ENCODE peak calls at places on chromosomes 4 and X, in nine cellular contexts. U, D, T, O, M, R, E, Q and N are unnamed samples.

GRCh38 chr4:73309211-73309610 is 50.6 kb upstream of the ANKRD17 start:
- DNase-seq in D (no peak), E (no peak), R (no peak), T (peak), M (no peak), Q (no peak), O (no peak), U (no peak), N (no peak)

GRCh38 chr4:12949719-12950118 is 534.4 kb downstream of the RAB28 start:
- DNase-seq in E (no peak), R (no peak), U (no peak), D (no peak), M (no peak), Q (no peak), T (no peak), O (no peak), N (no peak)

GRCh38 chr4:112518675-112519074 is 2.7 kb upstream of the NEUROG2 start:
- DNase-seq in D (no peak), U (no peak), T (no peak), E (no peak), O (no peak), R (no peak), M (no peak), Q (no peak), N (no peak)

GRCh38 chr4:8516061-8516573 is 64.1 kb upstream of the GPR78 start:
- DNase-seq in T (no peak), D (no peak), Q (no peak), E (no peak), U (no peak), O (no peak), R (no peak), M (no peak), N (no peak)

GRCh38 chr4:108240356-108240755 is 71.6 kb upstream of the LEF1 start:
- DNase-seq in M (no peak), R (peak), O (no peak), D (no peak), E (no peak), T (peak), Q (no peak), U (no peak), N (peak)

GRCh38 chr4:121185960-121186359 is 21.8 kb upstream of the TNIP3 start:
- DNase-seq in T (no peak), O (no peak), R (no peak), D (no peak), Q (no peak), M (no peak), U (no peak), E (no peak), N (peak)

GRCh38 chrX:134948333-134949241 is 42.2 kb upstream of the SMIM10 start:
- DNase-seq in D (no peak), R (peak), O (no peak), E (no peak), T (peak), Q (no peak), U (no peak), M (no peak), N (no peak)

GRCh38 chrX:136192839-136193414 is 45.6 kb downstream of the FHL1 start:
- DNase-seq in E (no peak), U (no peak), O (no peak), M (no peak), R (no peak), D (no peak), Q (no peak), T (peak), N (no peak)

GRCh38 chr4:54439831-54440243 is 210.7 kb downstream of the PDGFRA start:
- DNase-seq in E (peak), T (peak), D (no peak), M (peak), U (peak), R (peak), Q (peak), O (no peak), N (peak)

GRCh38 chr4:55931833-55932232 is 16.9 kb upstream of the CEP135 start:
- DNase-seq in M (no peak), R (no peak), E (no peak), O (no peak), D (no peak), Q (no peak), U (no peak), T (peak), N (no peak)

GRCh38 chr4:2261110-2261852 is 628 bp downstream of the MXD4 start:
- DNase-seq in Q (peak), R (peak), U (peak), D (peak), T (peak), E (peak), M (no peak), O (peak), N (peak)

GRCh38 chr4:177371452-177371851 is 61.8 kb downstream of the NEIL3 start:
- DNase-seq in U (no peak), D (no peak), O (no peak), E (no peak), M (no peak), R (no peak), T (no peak), Q (no peak), N (no peak)

GRCh38 chr4:18366136-18366535 is 344.6 kb upstream of the LCORL start:
- DNase-seq in R (no peak), Q (no peak), U (no peak), O (no peak), D (no peak), E (no peak), T (no peak), M (no peak), N (no peak)

GRCh38 chr4:130306566-130306965 is 1210.6 kb downstream of the C4orf33 start:
- DNase-seq in R (no peak), E (no peak), U (no peak), T (no peak), Q (no peak), O (no peak), M (no peak), D (no peak), N (peak)

GRCh38 chrX:153473126-153473525 is 2.8 kb upstream of the HAUS7 start:
- DNase-seq in T (no peak), Q (no peak), D (no peak), U (no peak), R (no peak), M (no peak), E (no peak), O (no peak), N (no peak)

GRCh38 chr4:139247241-139247640 is 32.8 kb downstream of the MGARP start:
- DNase-seq in Q (no peak), T (peak), R (no peak), M (no peak), U (no peak), O (no peak), D (no peak), E (no peak), N (no peak)

GRCh38 chr4:126267689-126268088 is 952.9 kb downstream of the FAT4 start:
- DNase-seq in U (no peak), O (no peak), Q (no peak), T (peak), E (no peak), R (peak), M (no peak), D (no peak), N (no peak)

GRCh38 chr4:150960818-150961217 is 54.3 kb downstream of the LRBA start:
- DNase-seq in Q (no peak), M (no peak), T (no peak), O (peak), U (peak), D (no peak), E (no peak), R (peak), N (peak)

GRCh38 chr4:54254116-54254914 is 25.2 kb downstream of the PDGFRA start:
- DNase-seq in R (no peak), T (peak), E (peak), U (no peak), Q (no peak), D (no peak), M (no peak), O (no peak), N (no peak)

GRCh38 chr4:88333741-88334405 is 44.8 kb upstream of the HERC6 start:
- DNase-seq in E (no peak), D (no peak), O (no peak), U (no peak), Q (no peak), M (no peak), R (peak), T (peak), N (no peak)

GRCh38 chr4:36758312-36758690 is 476.9 kb downstream of the DTHD1 start:
- DNase-seq in Q (no peak), D (no peak), U (no peak), T (no peak), E (no peak), M (no peak), O (no peak), R (no peak), N (no peak)

GRCh38 chr4:133921280-133922195 is 280.1 kb downstream of the PABPC4L start:
- DNase-seq in D (no peak), Q (no peak), T (peak), M (no peak), O (no peak), R (no peak), U (no peak), E (no peak), N (peak)

GRCh38 chr4:185143596-185143969 is 517 bp downstream of the SLC25A4 start:
- DNase-seq in M (no peak), T (peak), R (peak), O (peak), D (no peak), E (peak), Q (peak), U (peak), N (peak)

GRCh38 chrX:67114635-67115034 is 429.2 kb upstream of the AR start:
- DNase-seq in T (no peak), D (no peak), Q (no peak), E (no peak), R (no peak), O (no peak), M (no peak), U (no peak), N (no peak)

GRCh38 chrX:154719132-154719675 is 31.7 kb downstream of the GAB3 start:
- DNase-seq in O (no peak), D (peak), M (no peak), E (no peak), U (no peak), T (peak), R (no peak), Q (no peak), N (peak)

GRCh38 chrX:94058728-94059382 is 384.8 kb downstream of the FAM133A start:
- DNase-seq in O (no peak), D (no peak), M (no peak), Q (no peak), U (peak), E (no peak), R (peak), T (no peak), N (peak)

GRCh38 chr4:8647626-8648025 is 55.1 kb downstream of the CPZ start:
- DNase-seq in R (no peak), M (no peak), E (peak), O (peak), U (no peak), Q (peak), T (no peak), D (no peak), N (no peak)

GRCh38 chr4:184805462-184806245 is 20.1 kb downstream of the ACSL1 start:
- DNase-seq in T (no peak), Q (peak), U (peak), E (no peak), D (no peak), M (peak), O (peak), R (no peak), N (no peak)

GRCh38 chr4:43244688-43245382 is 352.3 kb downstream of the GRXCR1 start:
- DNase-seq in O (no peak), Q (no peak), D (no peak), U (no peak), T (no peak), E (no peak), M (no peak), R (no peak), N (no peak)

GRCh38 chrX:37420179-37420578 is 71.0 kb downstream of the PRRG1 start:
- DNase-seq in Q (no peak), O (no peak), M (no peak), T (peak), E (no peak), R (peak), D (no peak), U (no peak), N (no peak)

GRCh38 chrX:135985123-135985973 is at the start of gene SLC9A6:
- DNase-seq in U (peak), O (peak), D (peak), R (peak), Q (peak), E (peak), T (peak), M (peak), N (peak)

DNA sequence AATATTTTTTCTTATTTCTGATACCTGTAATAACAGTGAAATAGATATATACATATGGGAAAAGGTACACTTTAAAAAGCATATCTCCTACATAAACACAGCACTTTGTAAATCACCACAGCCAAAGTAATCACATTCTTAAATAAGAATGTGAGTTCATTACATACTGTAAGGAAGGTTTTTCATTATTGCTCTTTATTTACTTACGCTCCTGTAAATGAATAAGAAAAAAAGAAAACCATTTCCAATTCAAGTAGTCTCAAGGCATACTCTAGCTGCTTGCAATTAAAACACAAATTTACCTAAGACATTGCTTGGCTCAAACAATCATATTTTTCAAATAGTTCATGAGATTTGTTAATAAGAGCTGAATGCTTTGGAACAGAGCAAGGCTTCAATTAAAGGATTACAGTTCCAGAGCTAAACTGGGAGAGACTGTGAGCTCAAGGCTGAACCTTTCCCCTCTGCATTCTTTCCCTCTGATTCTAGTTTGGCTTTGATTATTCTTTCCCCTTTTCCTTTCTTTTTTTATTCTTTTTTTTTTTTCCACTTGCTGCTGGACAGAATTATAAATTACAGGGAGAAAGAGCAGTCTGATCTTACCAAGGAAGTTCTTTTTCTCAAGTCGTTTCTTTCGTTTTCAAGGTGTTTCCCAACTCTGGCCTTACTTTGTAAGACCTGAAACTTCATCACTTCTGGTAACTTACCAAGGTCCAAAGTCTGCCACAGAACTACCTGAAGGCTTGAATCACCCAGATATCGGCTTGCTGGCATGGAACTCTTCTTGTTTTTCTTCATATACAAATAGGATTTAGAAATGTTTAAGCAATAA is 278.3 kb downstream of the INPP4B start:
- DNase-seq in U (no peak), O (peak), R (peak), Q (no peak), E (no peak), M (no peak), T (peak), D (no peak), N (no peak)
- H3K4me3 ChIP-seq in U (no peak), O (peak), R (no peak), Q (no peak), E (peak), M (no peak), T (no peak), D (peak), N (no peak)

GRCh38 chrX:130497531-130497930 is 95.7 kb downstream of the RBMX2 start:
- DNase-seq in M (no peak), D (no peak), O (no peak), R (no peak), U (no peak), Q (no peak), E (no peak), T (no peak), N (no peak)
- H3K27ac ChIP-seq in M (no peak), D (no peak), O (no peak), R (no peak), U (no peak), Q (no peak), E (no peak), T (no peak), N (no peak)

GRCh38 chr4:42149004-42149403 is 3.5 kb downstream of the BEND4 start:
- DNase-seq in U (peak), T (no peak), O (no peak), Q (no peak), D (no peak), E (no peak), R (no peak), M (no peak), N (no peak)

GRCh38 chr4:42151568-42152506 is 618 bp downstream of the BEND4 start:
- DNase-seq in O (peak), T (no peak), Q (peak), D (no peak), R (no peak), M (no peak), E (no peak), U (peak), N (no peak)

GRCh38 chr4:42152507-42153504 is at the start of gene BEND4:
- DNase-seq in U (peak), M (no peak), T (no peak), E (no peak), R (no peak), Q (no peak), O (no peak), D (no peak), N (no peak)

GRCh38 chr4:42148453-42148852 is 4.0 kb downstream of the BEND4 start:
- DNase-seq in R (no peak), E (no peak), O (no peak), D (no peak), Q (no peak), U (peak), T (no peak), M (no peak), N (no peak)

DNA sequence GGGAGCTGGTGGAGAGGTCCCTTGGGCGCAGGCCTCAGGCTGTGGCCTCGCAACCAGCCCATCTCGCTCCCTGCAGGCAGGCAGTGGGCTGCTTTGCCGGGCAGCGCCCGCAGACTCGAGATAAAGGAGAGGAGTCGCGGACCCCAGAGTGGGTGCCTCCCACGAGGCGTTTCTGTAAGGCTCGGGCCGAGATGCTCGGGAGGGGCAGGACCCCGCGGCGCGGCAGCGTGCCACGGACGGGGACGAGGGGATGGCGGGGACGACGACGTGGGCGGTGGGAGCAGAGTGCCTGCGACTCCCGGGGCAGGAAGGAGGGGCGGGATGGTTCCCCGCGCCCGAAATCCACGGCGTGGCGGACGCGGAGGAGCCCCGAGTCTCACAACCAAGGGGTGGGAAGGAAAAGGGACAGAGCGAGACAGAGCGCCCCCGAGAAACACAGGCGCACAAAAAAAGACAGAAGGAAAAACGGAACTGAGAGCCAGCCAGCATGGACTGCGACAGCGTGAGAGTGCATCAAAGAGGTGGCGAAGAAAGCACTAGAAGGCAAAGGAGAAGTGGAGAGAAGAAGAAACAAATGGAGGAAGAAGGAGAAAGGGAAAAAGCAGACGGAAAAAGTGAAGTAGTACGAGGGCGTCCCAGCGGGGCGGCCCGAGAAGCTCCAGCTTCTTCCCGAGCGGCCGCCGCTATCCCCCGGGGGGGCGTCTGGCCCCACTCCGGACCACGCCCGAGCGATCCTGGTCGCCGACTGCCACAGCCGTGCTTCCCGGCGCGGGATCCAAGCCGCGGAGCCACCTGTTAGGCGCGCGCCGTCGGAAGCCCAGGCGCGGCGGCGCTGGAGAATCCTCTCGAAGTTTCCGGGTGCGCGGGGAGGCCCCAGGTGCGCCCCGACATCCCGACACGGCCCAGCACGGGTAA is 1.5 kb downstream of the BEND4 start:
- DNase-seq in R (peak), Q (no peak), D (no peak), T (no peak), U (peak), O (no peak), E (no peak), M (no peak), N (no peak)
- H3K4me3 ChIP-seq in R (no peak), Q (peak), D (peak), T (no peak), U (no peak), O (peak), E (peak), M (no peak), N (no peak)

DNA sequence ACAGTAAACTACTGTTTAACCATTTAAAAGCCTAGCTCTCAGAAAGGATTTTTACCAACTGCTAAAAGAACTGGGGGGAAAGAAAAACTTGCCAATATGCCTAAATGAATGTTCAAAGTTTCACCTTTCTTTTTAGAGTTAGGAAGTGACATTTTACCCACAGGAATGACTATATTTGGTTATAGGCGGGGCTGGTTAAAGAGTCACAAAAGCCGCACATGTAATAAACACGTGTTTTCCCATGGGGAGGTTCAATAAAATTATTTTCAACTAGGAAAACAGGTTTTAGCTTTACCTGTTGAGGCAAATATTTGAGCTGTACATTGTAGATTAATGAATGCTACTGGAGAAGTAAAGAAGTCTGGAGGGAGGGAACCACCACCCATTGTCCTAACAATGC is 41.6 kb upstream of the UGDH start:
- DNase-seq in O (no peak), D (no peak), M (no peak), E (no peak), U (no peak), T (no peak), Q (no peak), R (peak), N (no peak)
- H3K27ac ChIP-seq in O (no peak), D (no peak), M (no peak), E (no peak), U (no peak), T (no peak), Q (no peak), R (no peak), N (no peak)

GRCh38 chrX:13487731-13488505 is 81.5 kb upstream of the EGFL6 start:
- DNase-seq in T (peak), E (no peak), R (peak), M (peak), D (peak), O (peak), Q (peak), U (peak), N (peak)
- H3K4me3 ChIP-seq in T (no peak), E (no peak), R (no peak), M (no peak), D (no peak), O (no peak), Q (no peak), U (no peak), N (no peak)

DNA sequence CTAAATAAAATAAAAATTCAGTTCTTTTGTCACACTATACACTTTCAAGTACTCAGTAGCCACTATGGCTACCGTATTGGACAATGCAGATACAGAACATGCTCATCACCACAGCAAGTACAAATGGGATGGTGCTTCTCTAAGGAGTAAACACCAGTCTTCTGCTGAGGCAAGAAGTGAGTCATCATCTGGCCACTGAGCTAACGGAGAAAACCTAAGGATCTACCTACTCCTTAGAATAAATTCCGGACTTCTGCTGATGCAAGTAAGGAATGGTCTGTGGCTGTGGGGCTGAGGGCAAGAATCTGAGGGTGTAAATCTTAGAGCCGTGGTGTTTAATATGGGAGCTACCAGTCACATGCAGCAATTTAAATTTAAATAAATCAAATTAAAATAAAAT is 11.3 kb upstream of the RBMXL3 start:
- DNase-seq in U (no peak), R (no peak), Q (no peak), E (no peak), M (no peak), D (no peak), T (peak), O (no peak), N (no peak)
- H3K27ac ChIP-seq in U (no peak), R (no peak), Q (no peak), E (no peak), M (no peak), D (no peak), T (no peak), O (no peak), N (no peak)

GRCh38 chr4:25379591-25379990 is 2.5 kb downstream of the ANAPC4 start:
- DNase-seq in Q (no peak), M (no peak), O (no peak), U (no peak), D (no peak), R (no peak), E (no peak), T (no peak), N (no peak)
- H3K4me3 ChIP-seq in Q (no peak), M (no peak), O (no peak), U (no peak), D (no peak), R (no peak), E (no peak), T (no peak), N (peak)